ENCODE peak calls at places on chromosomes 1 and 21, in seven cellular contexts. One of them, this sample, is unnamed.

GRCh38 chr1:172393354-172393753 is 27.1 kb upstream of the C1orf105 start:
- DNase-seq in HEK293T: no peak
- DNase-seq in WTC11: no peak
- DNase-seq in HCT116: no peak
- DNase-seq in H1: no peak
- DNase-seq in K562: no peak
- DNase-seq in HepG2: no peak
- DNase-seq in this sample: no peak

GRCh38 chr1:116819081-116819480 is 64.9 kb downstream of the CD2 start:
- DNase-seq in HEK293T: no peak
- DNase-seq in WTC11: no peak
- DNase-seq in HCT116: no peak
- DNase-seq in H1: no peak
- DNase-seq in K562: no peak
- DNase-seq in HepG2: no peak
- DNase-seq in this sample: no peak

GRCh38 chr1:198598796-198599321 is 40.0 kb upstream of the PTPRC start:
- DNase-seq in HEK293T: no peak
- DNase-seq in WTC11: no peak
- DNase-seq in HCT116: no peak
- DNase-seq in H1: no peak
- DNase-seq in K562: peak; percentile 19
- DNase-seq in HepG2: no peak
- DNase-seq in this sample: peak; percentile 89

GRCh38 chr21:30463713-30464112 is 16.5 kb downstream of the KRTAP19-1 start:
- DNase-seq in HEK293T: no peak
- DNase-seq in WTC11: no peak
- DNase-seq in HCT116: no peak
- DNase-seq in H1: no peak
- DNase-seq in K562: peak; percentile 11
- DNase-seq in HepG2: no peak
- DNase-seq in this sample: no peak

GRCh38 chr1:93597697-93598096 is 83.9 kb downstream of the BCAR3 start:
- DNase-seq in HEK293T: no peak
- DNase-seq in WTC11: no peak
- DNase-seq in HCT116: no peak
- DNase-seq in H1: no peak
- DNase-seq in K562: no peak
- DNase-seq in HepG2: no peak
- DNase-seq in this sample: no peak

GRCh38 chr21:42618713-42619112 is 34.7 kb upstream of the PDE9A start:
- DNase-seq in HEK293T: no peak
- DNase-seq in WTC11: no peak
- DNase-seq in HCT116: no peak
- DNase-seq in H1: no peak
- DNase-seq in K562: no peak
- DNase-seq in HepG2: no peak
- DNase-seq in this sample: no peak

GRCh38 chr1:203545032-203545816 is 51.3 kb downstream of the OPTC start:
- DNase-seq in HEK293T: no peak
- DNase-seq in WTC11: no peak
- DNase-seq in HCT116: no peak
- DNase-seq in H1: no peak
- DNase-seq in K562: no peak
- DNase-seq in HepG2: no peak
- DNase-seq in this sample: no peak

GRCh38 chr21:27077501-27077900 is 110.6 kb upstream of the ADAMTS5 start:
- DNase-seq in HEK293T: no peak
- DNase-seq in WTC11: no peak
- DNase-seq in HCT116: no peak
- DNase-seq in H1: no peak
- DNase-seq in K562: no peak
- DNase-seq in HepG2: no peak
- DNase-seq in this sample: no peak

GRCh38 chr1:53631622-53632310 is 107.2 kb downstream of the GLIS1 start:
- DNase-seq in HEK293T: no peak
- DNase-seq in WTC11: no peak
- DNase-seq in HCT116: no peak
- DNase-seq in H1: no peak
- DNase-seq in K562: no peak
- DNase-seq in HepG2: no peak
- DNase-seq in this sample: no peak

GRCh38 chr1:91804546-91805023 is 81.4 kb downstream of the TGFBR3 start:
- DNase-seq in HEK293T: no peak
- DNase-seq in WTC11: no peak
- DNase-seq in HCT116: peak; percentile 84
- DNase-seq in H1: no peak
- DNase-seq in K562: peak; percentile 66
- DNase-seq in HepG2: no peak
- DNase-seq in this sample: peak; percentile 60

GRCh38 chr1:229691362-229691761 is 65.3 kb downstream of the URB2 start:
- DNase-seq in HEK293T: peak; percentile 2
- DNase-seq in WTC11: no peak
- DNase-seq in HCT116: no peak
- DNase-seq in H1: no peak
- DNase-seq in K562: no peak
- DNase-seq in HepG2: no peak
- DNase-seq in this sample: no peak

GRCh38 chr21:45574081-45574501 is 31.9 kb upstream of the SLC19A1 start:
- DNase-seq in HEK293T: no peak
- DNase-seq in WTC11: no peak
- DNase-seq in HCT116: no peak
- DNase-seq in H1: no peak
- DNase-seq in K562: no peak
- DNase-seq in HepG2: no peak
- DNase-seq in this sample: no peak

GRCh38 chr21:38495242-38495641 is 3.0 kb downstream of the ERG start:
- DNase-seq in HEK293T: no peak
- DNase-seq in WTC11: no peak
- DNase-seq in HCT116: no peak
- DNase-seq in H1: no peak
- DNase-seq in K562: no peak
- DNase-seq in HepG2: no peak
- DNase-seq in this sample: no peak

GRCh38 chr21:38493549-38494253 is 4.6 kb downstream of the ERG start:
- DNase-seq in HEK293T: no peak
- DNase-seq in WTC11: no peak
- DNase-seq in HCT116: no peak
- DNase-seq in H1: no peak
- DNase-seq in K562: no peak
- DNase-seq in HepG2: no peak
- DNase-seq in this sample: no peak

GRCh38 chr21:38494254-38494648 is 4.0 kb downstream of the ERG start:
- DNase-seq in HEK293T: no peak
- DNase-seq in WTC11: no peak
- DNase-seq in HCT116: no peak
- DNase-seq in H1: no peak
- DNase-seq in K562: no peak
- DNase-seq in HepG2: no peak
- DNase-seq in this sample: no peak

GRCh38 chr21:38496224-38496623 is 2.1 kb downstream of the ERG start:
- DNase-seq in HEK293T: no peak
- DNase-seq in WTC11: no peak
- DNase-seq in HCT116: no peak
- DNase-seq in H1: no peak
- DNase-seq in K562: no peak
- DNase-seq in HepG2: no peak
- DNase-seq in this sample: no peak

GRCh38 chr21:38494688-38495087 is 3.6 kb downstream of the ERG start:
- DNase-seq in HEK293T: no peak
- DNase-seq in WTC11: no peak
- DNase-seq in HCT116: no peak
- DNase-seq in H1: no peak
- DNase-seq in K562: no peak
- DNase-seq in HepG2: no peak
- DNase-seq in this sample: no peak
- TF ChIP-seq SP1 in HEK293T: no peak
- TF ChIP-seq SP1 in WTC11: no peak
- TF ChIP-seq SP1 in HCT116: no peak
- TF ChIP-seq SP1 in H1: no peak
- TF ChIP-seq SP1 in K562: no peak
- TF ChIP-seq SP1 in HepG2: no peak
- TF ChIP-seq SP1 in this sample: no peak

GRCh38 chr1:2216767-2217058 is 11.4 kb upstream of the SKI start:
- DNase-seq in HEK293T: no peak
- DNase-seq in WTC11: no peak
- DNase-seq in HCT116: no peak
- DNase-seq in H1: no peak
- DNase-seq in K562: no peak
- DNase-seq in HepG2: no peak
- DNase-seq in this sample: no peak

GRCh38 chr1:2215909-2216766 is 12.0 kb upstream of the SKI start:
- DNase-seq in HEK293T: no peak
- DNase-seq in WTC11: no peak
- DNase-seq in HCT116: no peak
- DNase-seq in H1: no peak
- DNase-seq in K562: no peak
- DNase-seq in HepG2: no peak
- DNase-seq in this sample: no peak

GRCh38 chr1:2213576-2214505 is 14.3 kb upstream of the SKI start:
- DNase-seq in HEK293T: no peak
- DNase-seq in WTC11: no peak
- DNase-seq in HCT116: no peak
- DNase-seq in H1: no peak
- DNase-seq in K562: no peak
- DNase-seq in HepG2: no peak
- DNase-seq in this sample: no peak

GRCh38 chr1:2214541-2215241 is 13.4 kb upstream of the SKI start:
- DNase-seq in HEK293T: no peak
- DNase-seq in WTC11: no peak
- DNase-seq in HCT116: no peak
- DNase-seq in H1: no peak
- DNase-seq in K562: no peak
- DNase-seq in HepG2: no peak
- DNase-seq in this sample: no peak

GRCh38 chr1:2215329-2215728 is 12.8 kb upstream of the SKI start:
- DNase-seq in HEK293T: no peak
- DNase-seq in WTC11: no peak
- DNase-seq in HCT116: no peak
- DNase-seq in H1: no peak
- DNase-seq in K562: no peak
- DNase-seq in HepG2: no peak
- DNase-seq in this sample: no peak
- TF ChIP-seq SP1 in HEK293T: no peak
- TF ChIP-seq SP1 in WTC11: no peak
- TF ChIP-seq SP1 in HCT116: no peak
- TF ChIP-seq SP1 in H1: no peak
- TF ChIP-seq SP1 in K562: no peak
- TF ChIP-seq SP1 in HepG2: no peak
- TF ChIP-seq SP1 in this sample: no peak

DNA sequence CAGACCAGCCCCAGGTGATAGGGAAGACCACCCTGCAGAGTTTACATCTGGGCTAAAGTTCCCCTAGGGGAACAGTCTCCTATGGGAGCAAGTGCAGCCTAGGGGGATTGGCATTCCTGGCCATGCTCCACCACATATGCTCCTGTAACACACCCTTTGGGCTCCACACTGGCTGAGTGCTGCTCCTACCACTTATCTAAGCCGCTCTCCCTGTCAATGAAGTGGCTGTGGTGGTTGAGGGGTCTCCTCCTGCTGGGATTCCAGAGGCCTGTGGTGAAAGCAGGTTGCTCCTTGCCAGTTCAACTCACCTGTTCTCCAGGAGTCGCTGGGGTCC is 51.1 kb downstream of the COL24A1 start:
- DNase-seq in HEK293T: no peak
- DNase-seq in WTC11: no peak
- DNase-seq in HCT116: no peak
- DNase-seq in H1: no peak
- DNase-seq in K562: no peak
- DNase-seq in HepG2: no peak
- DNase-seq in this sample: no peak
- TF ChIP-seq SP1 in HEK293T: no peak
- TF ChIP-seq SP1 in WTC11: no peak
- TF ChIP-seq SP1 in HCT116: no peak
- TF ChIP-seq SP1 in H1: no peak
- TF ChIP-seq SP1 in K562: no peak
- TF ChIP-seq SP1 in HepG2: no peak
- TF ChIP-seq SP1 in this sample: no peak

GRCh38 chr1:5721634-5722215 is 270.5 kb downstream of the NPHP4 start:
- DNase-seq in HEK293T: no peak
- DNase-seq in WTC11: no peak
- DNase-seq in HCT116: peak; percentile 10
- DNase-seq in H1: no peak
- DNase-seq in K562: peak; percentile 72
- DNase-seq in HepG2: no peak
- DNase-seq in this sample: no peak

GRCh38 chr1:5722635-5723157 is 269.5 kb downstream of the NPHP4 start:
- DNase-seq in HEK293T: no peak
- DNase-seq in WTC11: no peak
- DNase-seq in HCT116: no peak
- DNase-seq in H1: no peak
- DNase-seq in K562: no peak
- DNase-seq in HepG2: no peak
- DNase-seq in this sample: no peak

GRCh38 chr1:5720484-5720883 is 271.7 kb downstream of the NPHP4 start:
- DNase-seq in HEK293T: no peak
- DNase-seq in WTC11: no peak
- DNase-seq in HCT116: no peak
- DNase-seq in H1: no peak
- DNase-seq in K562: no peak
- DNase-seq in HepG2: no peak
- DNase-seq in this sample: no peak

GRCh38 chr1:5720045-5720444 is 272.2 kb downstream of the NPHP4 start:
- DNase-seq in HEK293T: no peak
- DNase-seq in WTC11: no peak
- DNase-seq in HCT116: no peak
- DNase-seq in H1: no peak
- DNase-seq in K562: no peak
- DNase-seq in HepG2: no peak
- DNase-seq in this sample: no peak

GRCh38 chr1:5720936-5721335 is 271.3 kb downstream of the NPHP4 start:
- DNase-seq in HEK293T: no peak
- DNase-seq in WTC11: no peak
- DNase-seq in HCT116: no peak
- DNase-seq in H1: no peak
- DNase-seq in K562: no peak
- DNase-seq in HepG2: no peak
- DNase-seq in this sample: no peak
- TF ChIP-seq SP1 in HEK293T: no peak
- TF ChIP-seq SP1 in WTC11: no peak
- TF ChIP-seq SP1 in HCT116: no peak
- TF ChIP-seq SP1 in H1: no peak
- TF ChIP-seq SP1 in K562: no peak
- TF ChIP-seq SP1 in HepG2: no peak
- TF ChIP-seq SP1 in this sample: no peak

DNA sequence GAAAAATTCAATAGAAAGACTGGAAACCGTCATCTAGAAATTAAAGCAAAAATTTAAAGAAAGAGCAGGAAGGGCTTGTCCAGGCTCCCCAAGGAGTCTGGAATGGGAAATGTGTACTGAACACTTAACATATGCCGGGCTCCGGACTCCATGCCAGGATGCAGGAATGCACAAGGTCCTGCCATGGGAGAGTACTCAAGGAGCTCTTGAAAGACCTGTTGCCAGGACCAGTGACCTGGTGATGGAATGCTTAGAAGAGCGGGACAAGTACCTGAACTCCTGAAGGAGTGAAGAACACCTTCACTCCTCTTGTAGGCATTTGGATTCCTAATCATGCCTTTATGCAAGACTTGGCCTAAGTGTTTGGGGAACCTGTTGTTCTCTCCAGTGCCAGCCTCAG is 16.9 kb upstream of the DSCAM start:
- DNase-seq in HEK293T: no peak
- DNase-seq in WTC11: no peak
- DNase-seq in HCT116: no peak
- DNase-seq in H1: no peak
- DNase-seq in K562: no peak
- DNase-seq in HepG2: no peak
- DNase-seq in this sample: no peak
- TF ChIP-seq SP1 in HEK293T: no peak
- TF ChIP-seq SP1 in WTC11: no peak
- TF ChIP-seq SP1 in HCT116: no peak
- TF ChIP-seq SP1 in H1: no peak
- TF ChIP-seq SP1 in K562: no peak
- TF ChIP-seq SP1 in HepG2: no peak
- TF ChIP-seq SP1 in this sample: no peak

This sample was measured in GM12878.